ENCODE peak calls at places on chromosomes 1 and 21, in six cellular contexts. X is WTC11, W is H1, D is GM12878, Y is K562, O is HepG2. G is an unnamed sample.

GRCh38 chr1:183533617-183534174 is 56.6 kb downstream of the NCF2 start:
- DNase-seq in X (no peak), W (no peak), D (no peak), Y (no peak), O (no peak), G (no peak)

GRCh38 chr1:84855168-84855567 is 37.8 kb downstream of the LPAR3 start:
- DNase-seq in X (no peak), W (no peak), D (no peak), Y (no peak), O (no peak), G (no peak)

GRCh38 chr21:23639726-23640125 is 1967.6 kb downstream of the MRPL39 start:
- DNase-seq in X (no peak), W (no peak), D (no peak), Y (no peak), O (no peak), G (no peak)

GRCh38 chr1:182616130-182617074 is 12.2 kb upstream of the RGS16 start:
- DNase-seq in X (peak; percentile 83), W (peak; percentile 70), D (peak; percentile 93), Y (no peak), O (no peak), G (peak; percentile 87)

GRCh38 chr1:201751872-201752271 is 77.1 kb upstream of the IPO9 start:
- DNase-seq in X (no peak), W (no peak), D (no peak), Y (no peak), O (peak; percentile 58), G (peak; percentile 46)

GRCh38 chr1:213535679-213536078 is 452.1 kb upstream of the PROX1 start:
- DNase-seq in X (no peak), W (no peak), D (no peak), Y (peak; percentile 12), O (no peak), G (no peak)

GRCh38 chr1:42085596-42085995 is 67.6 kb upstream of the GUCA2B start:
- DNase-seq in X (no peak), W (no peak), D (no peak), Y (no peak), O (no peak), G (peak; percentile 8)

GRCh38 chr1:179800481-179800880 is 57.4 kb downstream of the FAM163A start:
- DNase-seq in X (no peak), W (no peak), D (no peak), Y (no peak), O (no peak), G (no peak)

GRCh38 chr1:209601809-209602657 is 18.5 kb downstream of the CAMK1G start:
- DNase-seq in X (peak; percentile 37), W (no peak), D (no peak), Y (peak; percentile 22), O (peak; percentile 3), G (peak; percentile 58)

GRCh38 chr1:99049745-99050144 is 45.1 kb upstream of the PLPPR5 start:
- DNase-seq in X (no peak), W (no peak), D (no peak), Y (no peak), O (no peak), G (no peak)

GRCh38 chr1:156417700-156418015 is 48.6 kb downstream of the RHBG start:
- DNase-seq in X (no peak), W (no peak), D (no peak), Y (no peak), O (no peak), G (no peak)

GRCh38 chr21:38491536-38491935 is 6.7 kb downstream of the ERG start:
- DNase-seq in X (no peak), W (no peak), D (no peak), Y (no peak), O (no peak), G (no peak)

GRCh38 chr21:31874817-31875216 is 2.0 kb downstream of the HUNK start:
- DNase-seq in X (peak; percentile 41), W (peak; percentile 64), D (no peak), Y (no peak), O (no peak), G (peak; percentile 55)

GRCh38 chr1:181112071-181112929 is 23.8 kb downstream of the IER5 start:
- DNase-seq in X (no peak), W (no peak), D (no peak), Y (peak; percentile 82), O (peak; percentile 97), G (no peak)

GRCh38 chr1:5509664-5510452 is 482.4 kb downstream of the NPHP4 start:
- DNase-seq in X (peak; percentile 82), W (peak; percentile 96), D (no peak), Y (peak; percentile 87), O (peak; percentile 9), G (peak; percentile 34)
- TF ChIP-seq CREB1 in X (no peak), W (no peak), D (no peak), Y (no peak), O (no peak), G (no peak)

DNA sequence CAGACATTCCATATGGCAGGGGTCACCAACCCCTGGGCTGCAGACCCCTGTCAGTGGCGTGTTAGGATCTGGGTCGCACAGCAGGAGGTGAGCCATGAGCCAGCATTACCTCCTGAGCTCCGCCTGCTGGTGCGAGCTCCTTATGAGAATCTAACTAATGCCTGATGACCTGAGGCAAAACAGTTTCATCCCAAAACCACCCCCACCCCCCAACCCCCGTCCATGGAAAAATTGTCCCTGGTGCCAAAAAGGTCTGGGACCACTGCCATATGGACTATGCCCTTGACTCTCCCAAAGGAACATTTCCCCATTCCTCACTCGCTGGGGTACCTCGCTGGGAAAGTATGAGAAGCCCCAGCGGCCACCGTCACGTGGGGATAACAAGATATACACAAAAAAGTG is 6.4 kb upstream of the CPT2 start:
- DNase-seq in X (peak; percentile 34), W (no peak), D (no peak), Y (peak; percentile 37), O (no peak), G (peak; percentile 47)
- TF ChIP-seq CREB1 in X (no peak), W (no peak), D (no peak), Y (no peak), O (no peak), G (no peak)

GRCh38 chr1:178495741-178496409 is 889 bp downstream of the CLEC20A start:
- DNase-seq in X (no peak), W (peak; percentile 34), D (no peak), Y (no peak), O (no peak), G (no peak)

GRCh38 chr1:178498896-178499675 is 2.3 kb upstream of the CLEC20A start:
- DNase-seq in X (no peak), W (peak; percentile 54), D (no peak), Y (no peak), O (no peak), G (peak; percentile 61)

GRCh38 chr1:178496410-178497135 is at the start of gene CLEC20A:
- DNase-seq in X (no peak), W (peak; percentile 38), D (no peak), Y (no peak), O (no peak), G (no peak)

GRCh38 chr1:178500091-178500770 is 3.5 kb upstream of the CLEC20A start:
- DNase-seq in X (no peak), W (no peak), D (no peak), Y (no peak), O (no peak), G (peak; percentile 66)

GRCh38 chr1:178497903-178498478 is 1.2 kb upstream of the CLEC20A start:
- DNase-seq in X (no peak), W (no peak), D (no peak), Y (no peak), O (no peak), G (no peak)
- TF ChIP-seq CREB1 in X (no peak), W (no peak), D (no peak), Y (no peak), O (no peak), G (no peak)

GRCh38 chr21:45365608-45366241 is 39.2 kb upstream of the COL18A1 start:
- DNase-seq in X (peak; percentile 61), W (no peak), D (no peak), Y (no peak), O (peak; percentile 92), G (peak; percentile 89)

GRCh38 chr21:45363921-45364463 is 41.0 kb upstream of the COL18A1 start:
- DNase-seq in X (no peak), W (no peak), D (peak; percentile 8), Y (peak; percentile 72), O (peak; percentile 82), G (no peak)

GRCh38 chr21:45366476-45366875 is 38.5 kb upstream of the COL18A1 start:
- DNase-seq in X (no peak), W (no peak), D (no peak), Y (no peak), O (no peak), G (no peak)

GRCh38 chr21:45364464-45365185 is 40.3 kb upstream of the COL18A1 start:
- DNase-seq in X (no peak), W (no peak), D (no peak), Y (no peak), O (no peak), G (no peak)

DNA sequence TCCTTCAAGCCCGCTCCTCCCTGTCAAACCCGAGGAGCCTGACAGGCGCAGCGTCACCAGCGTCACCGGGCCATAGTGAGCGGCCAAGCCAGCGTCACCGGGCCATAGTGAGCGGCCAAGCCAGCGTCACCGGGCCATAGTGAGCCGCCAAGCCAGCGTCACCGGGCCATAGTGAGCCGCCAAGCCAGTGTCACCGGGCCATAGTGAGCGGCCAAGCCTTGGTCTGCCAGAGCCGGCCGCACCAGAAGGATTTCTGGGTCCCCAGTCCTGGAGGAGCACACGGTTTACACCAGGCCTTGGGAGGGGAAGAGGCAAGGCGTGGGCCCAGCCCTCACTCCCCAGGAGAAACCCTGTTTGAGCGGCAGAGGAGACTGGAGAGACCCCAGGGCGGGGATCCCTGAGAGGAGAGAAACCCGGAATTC is 39.8 kb upstream of the COL18A1 start:
- DNase-seq in X (no peak), W (no peak), D (no peak), Y (no peak), O (no peak), G (no peak)
- TF ChIP-seq CREB1 in X (no peak), W (no peak), D (no peak), Y (no peak), O (no peak), G (no peak)

GRCh38 chr1:29471487-29472313 is 235.4 kb downstream of the PTPRU start:
- DNase-seq in X (no peak), W (no peak), D (no peak), Y (no peak), O (peak; percentile 84), G (no peak)
- TF ChIP-seq CREB1 in X (no peak), W (no peak), D (no peak), Y (no peak), O (no peak), G (no peak)

GRCh38 chr1:121522061-121522759 is 337.4 kb downstream of the SRGAP2C start:
- DNase-seq in X (no peak), W (no peak), D (no peak), Y (no peak), O (peak; percentile 99), G (no peak)

GRCh38 chr1:121516279-121516967 is 331.6 kb downstream of the SRGAP2C start:
- DNase-seq in X (no peak), W (no peak), D (no peak), Y (no peak), O (no peak), G (no peak)

GRCh38 chr1:121517586-121518230 is 332.9 kb downstream of the SRGAP2C start:
- DNase-seq in X (no peak), W (no peak), D (no peak), Y (no peak), O (no peak), G (no peak)

GRCh38 chr1:121518726-121519041 is 333.9 kb downstream of the SRGAP2C start:
- DNase-seq in X (no peak), W (no peak), D (no peak), Y (no peak), O (no peak), G (no peak)

GRCh38 chr1:121519042-121519755 is 334.4 kb downstream of the SRGAP2C start:
- DNase-seq in X (peak; percentile 83), W (peak; percentile 88), D (no peak), Y (peak; percentile 17), O (peak; percentile 61), G (peak; percentile 94)
- TF ChIP-seq CREB1 in X (peak; percentile 35), W (no peak), D (no peak), Y (no peak), O (no peak), G (no peak)